ENCODE peak calls at places on chromosome 10, in five cellular contexts. X is endothelial cell, I is WTC11, J is nephron progenitor cell, U is GM13977. N is an unnamed sample.

GRCh38 chr10:29874604-29875269 is 184.6 kb downstream of the JCAD start:
- DNase-seq in I (no peak), X (no peak), J (no peak), U (no peak), N (no peak)

GRCh38 chr10:26090762-26091161 is 125.8 kb upstream of the GAD2 start:
- DNase-seq in U (no peak), J (no peak), I (no peak), X (no peak), N (no peak)

GRCh38 chr10:234708-235406 is 99.6 kb downstream of the ZMYND11 start:
- DNase-seq in X (no peak), I (no peak), U (no peak), J (no peak), N (no peak)

GRCh38 chr10:35600193-35600592 is 4.9 kb upstream of the GJD4 start:
- DNase-seq in U (no peak), I (no peak), X (no peak), J (no peak), N (no peak)

GRCh38 chr10:3364768-3365480 is 192.3 kb upstream of the PITRM1 start:
- DNase-seq in I (no peak), J (no peak), X (no peak), U (no peak), N (no peak)

GRCh38 chr10:114375082-114375481 is 29.2 kb downstream of the AFAP1L2 start:
- DNase-seq in J (no peak), I (no peak), U (no peak), X (no peak), N (no peak)

GRCh38 chr10:670990-671389 is 18.5 kb downstream of the DIP2C start:
- DNase-seq in X (no peak), U (no peak), J (no peak), I (no peak), N (no peak)

GRCh38 chr10:44510716-44511115 is 125.8 kb upstream of the CXCL12 start:
- DNase-seq in J (no peak), X (no peak), I (no peak), U (no peak), N (no peak)

GRCh38 chr10:117536359-117536861 is 6.1 kb upstream of the EMX2 start:
- DNase-seq in J (no peak), I (peak), U (peak), X (no peak), N (peak)

GRCh38 chr10:78744521-78745090 is 324.2 kb upstream of the ZMIZ1 start:
- DNase-seq in X (no peak), J (no peak), U (no peak), I (no peak), N (no peak)

GRCh38 chr10:43237128-43237527 is 29.7 kb downstream of the RASGEF1A start:
- DNase-seq in J (no peak), X (no peak), I (no peak), U (no peak), N (no peak)

GRCh38 chr10:51269816-51270215 is 195.5 kb downstream of the PRKG1 start:
- DNase-seq in I (no peak), X (no peak), U (no peak), J (no peak), N (no peak)

GRCh38 chr10:50385610-50386009 is 134.3 kb upstream of the ASAH2 start:
- DNase-seq in J (no peak), I (no peak), U (no peak), X (no peak), N (no peak)

GRCh38 chr10:70558871-70559810 is 43.4 kb downstream of the PRF1 start:
- DNase-seq in I (peak), J (peak), X (peak), U (peak), N (peak)

GRCh38 chr10:58576736-58577366 is 64.2 kb downstream of the BICC1 start:
- DNase-seq in X (no peak), I (no peak), U (no peak), J (no peak), N (no peak)

GRCh38 chr10:84613336-84614021 is 285.1 kb downstream of the CCSER2 start:
- DNase-seq in X (peak), I (peak), U (no peak), J (peak), N (no peak)

GRCh38 chr10:119370972-119371703 is 163.8 kb downstream of the GRK5 start:
- DNase-seq in J (no peak), I (no peak), U (no peak), X (peak), N (no peak)

GRCh38 chr10:119734396-119735332 is 8.8 kb downstream of the INPP5F start:
- DNase-seq in J (no peak), X (no peak), U (no peak), I (no peak), N (no peak)

GRCh38 chr10:114638874-114639625 is 19.0 kb downstream of the ABLIM1 start:
- DNase-seq in U (no peak), I (no peak), X (no peak), J (no peak), N (no peak)

GRCh38 chr10:44293842-44294241 is 91.1 kb downstream of the CXCL12 start:
- DNase-seq in U (no peak), I (no peak), J (no peak), X (no peak), N (no peak)

GRCh38 chr10:70668454-70668970 is 3.8 kb upstream of the ADAMTS14 start:
- DNase-seq in J (no peak), I (no peak), X (no peak), U (no peak), N (no peak)

GRCh38 chr10:4851176-4851575 is 25.2 kb downstream of the AKR1E2 start:
- DNase-seq in U (no peak), J (no peak), X (no peak), I (no peak), N (no peak)

GRCh38 chr10:13890617-13891541 is 304.1 kb downstream of the PRPF18 start:
- DNase-seq in I (no peak), J (peak), U (peak), X (no peak), N (no peak)

GRCh38 chr10:78927257-78927995 is 141.3 kb upstream of the ZMIZ1 start:
- DNase-seq in X (no peak), U (no peak), I (no peak), J (no peak), N (no peak)

GRCh38 chr10:15238553-15239335 is 70.3 kb upstream of the NMT2 start:
- DNase-seq in U (no peak), X (no peak), J (no peak), I (no peak), N (no peak)

GRCh38 chr10:72137583-72137982 is 49.2 kb upstream of the SPOCK2 start:
- DNase-seq in I (no peak), U (no peak), X (no peak), J (no peak), N (no peak)

GRCh38 chr10:72134785-72135765 is 46.7 kb upstream of the SPOCK2 start:
- DNase-seq in I (no peak), X (no peak), J (no peak), U (no peak), N (no peak)

GRCh38 chr10:72127571-72127970 is 39.2 kb upstream of the SPOCK2 start:
- DNase-seq in U (no peak), J (no peak), X (no peak), I (no peak), N (no peak)

GRCh38 chr10:72133517-72133916 is 45.2 kb upstream of the SPOCK2 start:
- DNase-seq in J (no peak), U (peak), X (no peak), I (no peak), N (peak)

GRCh38 chr10:72132854-72133253 is 44.5 kb upstream of the SPOCK2 start:
- DNase-seq in J (no peak), U (no peak), I (no peak), X (no peak), N (no peak)
- TF ChIP-seq CTCF in J (no peak), U (no peak), I (no peak), X (no peak), N (no peak)

DNA sequence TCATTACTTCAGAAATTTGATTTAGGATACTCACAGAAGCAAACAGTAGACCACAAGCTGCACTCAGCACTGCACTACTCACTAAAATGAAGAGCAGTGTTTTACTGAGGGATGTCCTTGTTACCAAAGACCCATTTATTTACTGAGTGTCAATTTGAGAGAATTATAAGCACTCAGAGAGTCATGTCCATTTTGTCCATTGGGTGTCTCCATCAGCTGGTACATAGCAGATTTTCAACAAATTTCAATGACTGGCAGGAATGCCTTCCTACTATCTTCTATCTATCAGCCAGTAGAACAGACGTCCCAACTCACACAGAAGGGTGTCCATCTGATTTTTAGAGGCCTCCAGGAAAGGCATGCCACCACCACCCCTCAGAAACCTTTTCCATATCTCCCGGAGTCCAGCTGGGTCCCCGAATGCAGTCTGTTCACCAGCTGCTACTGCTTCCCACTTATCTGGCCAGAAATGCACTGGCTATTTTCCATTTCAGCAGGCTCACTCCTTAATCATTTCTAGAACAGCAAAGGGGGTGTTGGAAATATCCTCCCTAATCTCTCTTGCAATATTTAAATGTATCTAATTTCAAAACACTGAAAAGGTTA is 1164.2 kb upstream of the CELF2 start:
- DNase-seq in I (no peak), J (no peak), U (no peak), X (no peak), N (no peak)
- TF ChIP-seq CTCF in I (no peak), J (no peak), U (no peak), X (no peak), N (no peak)

GRCh38 chr10:104614245-104614831 is 26.8 kb upstream of the SORCS3 start:
- DNase-seq in U (peak), X (peak), J (peak), I (peak), N (peak)
- TF ChIP-seq CTCF in U (peak), X (peak), J (no peak), I (peak), N (peak)

GRCh38 chr10:92184977-92185376 is 105.9 kb downstream of the CPEB3 start:
- DNase-seq in J (no peak), U (no peak), I (no peak), X (no peak), N (no peak)

GRCh38 chr10:92183199-92183598 is 107.7 kb downstream of the CPEB3 start:
- DNase-seq in J (no peak), X (no peak), U (no peak), I (no peak), N (no peak)

GRCh38 chr10:92177546-92177945 is 113.3 kb downstream of the CPEB3 start:
- DNase-seq in X (no peak), J (no peak), I (no peak), U (no peak), N (no peak)

GRCh38 chr10:92180326-92180881 is 110.5 kb downstream of the CPEB3 start:
- DNase-seq in J (no peak), X (no peak), U (no peak), I (no peak), N (no peak)

DNA sequence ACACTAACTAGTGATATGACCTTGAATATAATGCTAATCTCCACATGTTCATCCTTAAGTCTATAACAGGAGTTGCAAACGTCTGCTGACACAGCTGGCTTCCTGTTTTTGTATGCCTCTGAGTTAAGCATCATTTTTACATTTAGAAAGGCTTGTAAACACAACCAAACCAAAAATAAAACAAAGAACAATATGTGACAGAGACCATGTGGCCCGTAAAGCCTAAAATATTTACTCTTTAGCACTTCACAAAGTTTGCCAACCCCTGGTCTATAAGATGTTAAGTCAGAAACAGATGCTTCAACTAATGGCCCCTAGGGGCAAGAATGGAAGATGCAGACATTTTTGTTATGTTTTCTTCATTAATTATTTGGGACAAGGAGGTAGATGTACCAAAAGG is 109.3 kb downstream of the CPEB3 start:
- DNase-seq in I (no peak), J (no peak), U (peak), X (no peak), N (no peak)
- TF ChIP-seq CTCF in I (no peak), J (no peak), U (no peak), X (peak), N (no peak)

N was measured in GM10248.